ENCODE peak calls at places on chromosomes 6 and 20, in five cellular contexts. L is CD4-positive, alpha-beta T cell; B is HFF-Myc; F is brain microvascular endothelial cell; S is glutamatergic neuron. I is an unnamed sample.

GRCh38 chr6:148565931-148566663 is 180.7 kb upstream of the UST start:
- DNase-seq in L (no peak), B (no peak), F (peak; percentile 95), S (no peak), I (no peak)

GRCh38 chr6:5287205-5287965 is 26.1 kb downstream of the FARS2 start:
- DNase-seq in L (no peak), B (peak; percentile 57), F (peak; percentile 69), S (no peak), I (no peak)

GRCh38 chr20:51373713-51374481 is 168.6 kb downstream of the NFATC2 start:
- DNase-seq in L (no peak), B (no peak), F (peak; percentile 83), S (no peak), I (no peak)

GRCh38 chr20:31517373-31517772 is 3.1 kb downstream of the HM13 start:
- DNase-seq in L (no peak), B (peak; percentile 32), F (peak; percentile 45), S (peak; percentile 80), I (peak; percentile 13)

GRCh38 chr6:107106165-107106564 is 9.2 kb downstream of the BEND3 start:
- DNase-seq in L (no peak), B (no peak), F (no peak), S (no peak), I (no peak)

GRCh38 chr20:41524980-41525613 is 93.1 kb downstream of the CHD6 start:
- DNase-seq in L (no peak), B (no peak), F (peak; percentile 27), S (no peak), I (no peak)

GRCh38 chr6:145069966-145070365 is 665.4 kb downstream of the EPM2A start:
- DNase-seq in L (no peak), B (no peak), F (peak; percentile 29), S (no peak), I (no peak)

GRCh38 chr6:98839788-98840361 is 5.5 kb downstream of the POU3F2 start:
- DNase-seq in L (no peak), B (no peak), F (no peak), S (peak; percentile 34), I (no peak)

GRCh38 chr20:22795897-22796296 is 211.5 kb upstream of the FOXA2 start:
- DNase-seq in L (no peak), B (peak; percentile 57), F (peak; percentile 99), S (no peak), I (no peak)

GRCh38 chr20:53748821-53749402 is 155.3 kb upstream of the ZNF217 start:
- DNase-seq in L (peak; percentile 3), B (no peak), F (no peak), S (no peak), I (no peak)